ENCODE peak calls at places on chromosomes 5 and 9, in seven cellular contexts. C is posterior cingulate gyrus; M is fibroblast of pulmonary artery; J is progenitor cell of endocrine pancreas; Q is RPMI7951; S is activated CD8-positive, alpha-beta T cell treated with anti-CD3 and anti-CD28 coated beads for 36 hours; H is COLO829. W is an unnamed sample.

GRCh38 chr5:104456122-104456521 is 893.5 kb upstream of the NUDT12 start:
- DNase-seq in C (no peak), M (no peak), J (no peak), Q (no peak), S (no peak), H (no peak), W (no peak)

GRCh38 chr5:144072518-144072927 is 97.9 kb downstream of the YIPF5 start:
- DNase-seq in C (no peak), M (peak), J (no peak), Q (peak), S (no peak), H (no peak), W (no peak)

GRCh38 chr5:149381986-149382338 is 2.9 kb upstream of the IL17B start:
- DNase-seq in C (peak), M (peak), J (peak), Q (peak), S (peak), H (peak), W (no peak)

GRCh38 chr5:132687995-132688394 is 14.2 kb downstream of the IL4 start:
- DNase-seq in C (no peak), M (no peak), J (no peak), Q (no peak), S (peak), H (no peak), W (no peak)

GRCh38 chr9:630817-631216 is 210.7 kb upstream of the DMRT1 start:
- DNase-seq in C (no peak), M (no peak), J (no peak), Q (no peak), S (no peak), H (no peak), W (no peak)

GRCh38 chr5:80055491-80056170 is 20.5 kb downstream of the THBS4 start:
- DNase-seq in C (no peak), M (no peak), J (peak), Q (no peak), S (no peak), H (no peak), W (no peak)

GRCh38 chr5:68644971-68645370 is 429.4 kb downstream of the PIK3R1 start:
- DNase-seq in C (no peak), M (no peak), J (no peak), Q (no peak), S (no peak), H (no peak), W (no peak)

GRCh38 chr5:142529626-142530278 is 156.1 kb downstream of the FGF1 start:
- DNase-seq in C (no peak), M (peak), J (no peak), Q (peak), S (no peak), H (no peak), W (no peak)

GRCh38 chr5:9361835-9362234 is 184.0 kb downstream of the SEMA5A start:
- DNase-seq in C (no peak), M (peak), J (peak), Q (peak), S (peak), H (peak), W (no peak)

GRCh38 chr9:135152608-135153337 is 65.3 kb downstream of the OLFM1 start:
- DNase-seq in C (no peak), M (no peak), J (no peak), Q (peak), S (no peak), H (no peak), W (no peak)

GRCh38 chr5:150141544-150142188 is 14.0 kb downstream of the PDGFRB start:
- DNase-seq in C (no peak), M (peak), J (no peak), Q (peak), S (no peak), H (no peak), W (no peak)

GRCh38 chr9:116860509-116861120 is 173.5 kb downstream of the TRIM32 start:
- DNase-seq in C (peak), M (peak), J (peak), Q (peak), S (peak), H (peak), W (peak)

GRCh38 chr9:98973546-98973921 is 29.8 kb downstream of the COL15A1 start:
- DNase-seq in C (no peak), M (no peak), J (no peak), Q (peak), S (no peak), H (peak), W (no peak)

GRCh38 chr9:76181020-76181641 is 213.1 kb downstream of the RFK start:
- DNase-seq in C (no peak), M (peak), J (no peak), Q (peak), S (no peak), H (no peak), W (peak)

GRCh38 chr5:83077662-83078261 is 415 bp downstream of the XRCC4 start:
- DNase-seq in C (no peak), M (peak), J (peak), Q (peak), S (peak), H (no peak), W (no peak)

GRCh38 chr9:21681641-21682040 is 120.8 kb upstream of the MTAP start:
- DNase-seq in C (no peak), M (peak), J (no peak), Q (peak), S (no peak), H (no peak), W (no peak)

GRCh38 chr5:178424141-178424855 is 165.9 kb downstream of the COL23A1 start:
- DNase-seq in C (peak), M (no peak), J (no peak), Q (no peak), S (no peak), H (no peak), W (no peak)

GRCh38 chr9:129198737-129199435 is 20.8 kb upstream of the IER5L start:
- DNase-seq in C (no peak), M (no peak), J (no peak), Q (no peak), S (no peak), H (no peak), W (no peak)

GRCh38 chr9:35954942-35955546 is 2.9 kb downstream of the OR2S2 start:
- DNase-seq in C (no peak), M (peak), J (no peak), Q (peak), S (peak), H (peak), W (peak)

W was measured in smooth muscle cell of the brain vasculature.